ENCODE peak calls at places on chromosome 1, in eight cellular contexts. R, C, P, E, N, F, T and Y are unnamed samples.
A peak's percentile ranks its signal among the peaks of the same experiment; 100 is the strongest.

GRCh38 chr1:3058263-3059030 is 10.6 kb upstream of the PRDM16 start:
- DNase-seq in R (no peak), C (no peak), P (no peak), E (no peak), N (no peak), F (no peak), T (no peak), Y (no peak)

GRCh38 chr1:64906447-64906846 is 59.9 kb downstream of the JAK1 start:
- DNase-seq in R (no peak), C (no peak), P (no peak), E (no peak), N (no peak), F (no peak), T (no peak), Y (no peak)

GRCh38 chr1:100145116-100145515 is 12.2 kb downstream of the TRMT13 start:
- DNase-seq in R (no peak), C (no peak), P (no peak), E (no peak), N (no peak), F (no peak), T (no peak), Y (no peak)

GRCh38 chr1:44512313-44512885 is 107.3 kb downstream of the RNF220 start:
- DNase-seq in R (no peak), C (no peak), P (no peak), E (peak; percentile 3), N (no peak), F (no peak), T (no peak), Y (no peak)

GRCh38 chr1:30713211-30713770 is 10.1 kb downstream of the MATN1 start:
- DNase-seq in R (no peak), C (no peak), P (no peak), E (no peak), N (no peak), F (no peak), T (no peak), Y (no peak)

GRCh38 chr1:52669696-52670095 is 28.5 kb downstream of the COA7 start:
- DNase-seq in R (no peak), C (peak; percentile 26), P (peak; percentile 77), E (no peak), N (no peak), F (no peak), T (no peak), Y (no peak)

GRCh38 chr1:241460098-241460873 is 59.3 kb downstream of the FH start:
- DNase-seq in R (no peak), C (no peak), P (no peak), E (no peak), N (no peak), F (no peak), T (no peak), Y (no peak)

GRCh38 chr1:240854367-240854766 is 242.4 kb upstream of the GREM2 start:
- DNase-seq in R (no peak), C (no peak), P (peak; percentile 25), E (no peak), N (no peak), F (no peak), T (no peak), Y (no peak)

GRCh38 chr1:36136535-36136934 is 11.5 kb upstream of the COL8A2 start:
- DNase-seq in R (peak; percentile 63), C (peak; percentile 73), P (peak; percentile 88), E (no peak), N (peak; percentile 69), F (no peak), T (peak; percentile 71), Y (no peak)